ENCODE peak calls at places on chromosomes 1 and 21, in ten cellular contexts. V, N, Z, O, J, M, G, Q, K and X are unnamed samples. For H3K9me3, the result is how much of the 10 kb centered on the place peaks cover.

GRCh38 chr1:198297281-198297680 is 140.5 kb downstream of the NEK7 start:
- DNase-seq in Q (no peak), V (no peak), N (no peak), J (no peak), K (no peak), M (no peak), Z (no peak), G (no peak), O (no peak), X (no peak)

GRCh38 chr1:77282866-77283539 is 1.2 kb downstream of the AK5 start:
- DNase-seq in V (no peak), G (no peak), Q (no peak), Z (no peak), O (no peak), M (peak), J (no peak), K (peak), N (no peak), X (no peak)

GRCh38 chr1:3366181-3367051 is 88.0 kb upstream of the ARHGEF16 start:
- DNase-seq in J (peak), Z (peak), M (no peak), V (peak), N (no peak), K (no peak), Q (no peak), O (no peak), G (peak), X (peak)

GRCh38 chr1:112133487-112133886 is 144.0 kb upstream of the KCND3 start:
- DNase-seq in K (no peak), N (no peak), O (no peak), G (no peak), V (no peak), Z (no peak), M (no peak), Q (no peak), J (no peak), X (no peak)

GRCh38 chr1:81703352-81703735 is 97.4 kb upstream of the ADGRL2 start:
- DNase-seq in M (no peak), N (no peak), O (no peak), Z (peak), J (no peak), Q (no peak), V (no peak), K (no peak), G (no peak), X (no peak)

GRCh38 chr1:94072840-94073516 is 48.0 kb downstream of the ABCA4 start:
- DNase-seq in N (no peak), O (no peak), M (no peak), K (no peak), Z (no peak), G (no peak), J (no peak), Q (no peak), V (no peak), X (no peak)

GRCh38 chr1:16092923-16093511 is 19.6 kb upstream of the FAM131C start:
- DNase-seq in G (no peak), N (no peak), J (no peak), O (no peak), Q (no peak), M (no peak), V (no peak), Z (no peak), K (no peak), X (no peak)

GRCh38 chr1:200034262-200034557 is 6.7 kb downstream of the NR5A2 start:
- DNase-seq in Z (no peak), N (no peak), M (no peak), V (no peak), K (peak), G (no peak), O (no peak), J (no peak), Q (no peak), X (no peak)

DNA sequence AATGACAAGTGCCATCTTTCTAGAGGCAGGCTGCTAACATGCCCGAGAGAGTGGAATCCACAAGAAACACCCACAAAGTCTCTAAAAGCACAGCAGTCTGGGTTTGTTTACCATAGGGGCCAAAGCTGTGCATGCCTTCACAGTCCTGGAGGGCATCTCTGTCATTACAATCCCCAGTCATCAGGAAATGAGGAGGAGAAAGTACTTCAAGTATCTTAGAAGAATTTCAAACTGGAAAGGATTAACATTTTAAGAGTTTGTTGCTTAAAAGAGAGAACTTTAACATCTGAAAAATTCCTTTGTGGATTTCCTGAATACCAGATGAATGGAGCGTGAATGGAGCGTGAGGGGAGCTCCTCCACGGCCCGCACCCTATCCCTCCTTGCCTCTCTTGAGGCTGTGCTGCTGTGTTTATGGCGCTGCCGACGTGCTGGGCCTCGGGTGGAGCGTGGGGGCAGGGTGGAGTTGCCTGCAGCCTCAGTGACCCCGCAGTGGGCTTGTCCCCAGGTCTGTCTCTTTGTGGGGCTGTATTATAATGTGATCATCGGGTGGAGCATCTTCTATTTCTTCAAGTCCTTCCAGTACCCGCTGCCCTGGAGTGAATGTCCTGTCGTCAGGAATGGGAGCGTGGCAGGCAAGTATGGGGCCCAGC is 23.3 kb downstream of the SLC6A17 start:
- DNase-seq in Q (no peak), V (no peak), N (no peak), Z (no peak), J (no peak), G (no peak), M (no peak), K (no peak), O (no peak), X (no peak)
- H3K4me3 ChIP-seq in Q (no peak), V (no peak), N (no peak), Z (no peak), J (no peak), G (no peak), M (no peak), K (no peak), O (no peak), X (no peak)

GRCh38 chr1:216119600-216119999 is 303.6 kb downstream of the USH2A start:
- DNase-seq in Z (peak), G (no peak), K (peak), J (no peak), N (no peak), V (no peak), O (peak), Q (no peak), M (peak), X (no peak)
- TF ChIP-seq CTCF in Z (peak), G (peak), K (peak), J (no peak), N (no peak), V (no peak), O (peak), Q (no peak), M (peak), X (peak)

DNA sequence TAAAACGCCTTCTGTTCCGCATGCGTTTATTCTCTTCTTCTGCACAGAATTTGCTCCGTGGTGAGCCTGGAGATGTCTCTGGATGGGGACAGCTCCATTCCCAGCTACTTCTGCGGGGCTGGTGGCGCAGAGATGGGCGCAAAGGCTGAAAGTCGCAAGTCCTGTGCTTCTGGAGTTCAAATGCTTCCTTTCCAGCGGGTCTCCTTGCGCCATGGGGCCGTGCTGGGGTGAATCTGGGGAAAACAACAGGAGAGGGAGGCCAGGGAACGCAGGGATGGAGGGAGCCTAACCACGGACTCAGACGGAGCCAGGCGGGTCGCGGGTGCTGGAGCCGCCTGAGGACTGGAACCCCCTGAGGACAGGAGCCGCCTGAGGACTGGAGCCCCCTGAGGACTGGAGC is 2.9 kb upstream of the OR2T12 start:
- DNase-seq in G (no peak), V (no peak), Q (no peak), K (no peak), O (no peak), Z (no peak), N (no peak), J (no peak), M (no peak), X (no peak)
- H3K9me3 ChIP-seq in G (under half), V (under half), Q (under half), K (under half), O (under half), Z (under half), N (under half), J (under half), M (under half), X (under half)

GRCh38 chr21:42397291-42398129 is 1.7 kb upstream of the TMPRSS3 start:
- DNase-seq in J (no peak), O (no peak), K (no peak), V (no peak), Q (peak), Z (no peak), M (no peak), G (no peak), N (no peak), X (no peak)
- H3K4me3 ChIP-seq in J (no peak), O (no peak), K (no peak), V (no peak), Q (no peak), Z (no peak), M (no peak), G (no peak), N (no peak), X (no peak)

DNA sequence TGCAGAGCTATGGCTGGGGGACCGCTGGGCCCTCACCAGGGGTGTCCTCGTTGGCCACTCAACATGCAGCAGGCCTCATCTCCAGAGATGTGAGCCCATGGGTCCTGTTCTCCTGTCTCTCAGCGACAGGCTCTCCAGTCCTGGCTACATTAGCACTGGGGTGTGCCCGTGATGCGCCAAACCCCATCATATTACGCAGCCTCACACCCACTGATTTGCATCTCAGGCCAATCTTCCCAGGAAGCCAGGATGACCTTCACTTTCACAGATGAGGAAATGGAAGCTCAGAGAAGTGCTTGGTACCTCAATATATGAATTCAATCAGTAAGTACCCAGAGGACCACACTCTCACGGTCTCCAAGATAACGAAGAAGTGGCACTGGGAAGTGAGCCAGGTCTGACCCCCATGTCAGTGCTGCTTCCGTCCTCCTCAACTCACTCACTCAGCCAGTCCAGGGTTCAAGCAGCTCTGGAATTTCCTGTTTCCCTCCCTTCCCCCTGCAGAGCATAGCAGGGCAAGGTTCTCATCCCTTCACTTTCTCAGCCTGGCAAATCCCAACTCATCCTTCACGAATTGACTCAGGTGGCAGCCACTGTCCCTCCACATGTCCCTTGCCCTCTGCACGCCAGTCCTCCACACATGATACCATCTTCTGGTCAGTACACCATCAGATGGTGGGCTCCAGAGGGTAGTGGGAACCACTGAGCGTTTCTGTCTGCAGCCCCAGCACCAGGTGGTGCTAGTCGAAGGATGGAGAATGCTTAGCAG is 28.9 kb upstream of the EVA1B start:
- DNase-seq in Z (no peak), V (no peak), O (no peak), N (no peak), M (no peak), K (no peak), Q (peak), J (no peak), G (no peak), X (no peak)
- TF ChIP-seq CTCF in Z (no peak), V (no peak), O (no peak), N (no peak), M (peak), K (peak), Q (no peak), J (no peak), G (no peak), X (no peak)

DNA sequence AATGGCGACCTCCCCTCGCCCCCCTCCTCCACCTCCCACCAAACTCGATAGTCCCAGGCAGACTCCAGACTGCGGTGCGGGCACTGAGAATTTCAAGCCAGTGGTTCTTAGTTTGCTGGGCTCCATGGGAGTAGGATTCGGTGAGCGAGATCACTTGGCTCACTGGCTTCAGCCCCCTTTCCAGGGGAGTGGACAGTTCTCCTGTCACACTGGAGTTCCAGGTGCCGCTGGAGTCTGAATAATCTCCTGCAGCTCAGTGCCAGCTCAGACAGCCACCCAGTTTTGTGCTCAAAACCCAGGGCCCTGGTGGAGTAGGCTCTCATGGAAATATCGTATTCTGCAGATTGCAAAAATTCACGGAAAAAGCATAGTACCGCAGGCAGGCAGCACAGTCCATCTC is 7.6 kb downstream of the OR2M7 start:
- DNase-seq in Q (no peak), G (no peak), Z (no peak), O (no peak), M (no peak), V (no peak), K (no peak), N (no peak), J (no peak), X (no peak)
- H3K9me3 ChIP-seq in Q (under half), G (under half), Z (under half), O (under half), M (under half), V (under half), K (under half), N (under half), J (under half), X (under half)

DNA sequence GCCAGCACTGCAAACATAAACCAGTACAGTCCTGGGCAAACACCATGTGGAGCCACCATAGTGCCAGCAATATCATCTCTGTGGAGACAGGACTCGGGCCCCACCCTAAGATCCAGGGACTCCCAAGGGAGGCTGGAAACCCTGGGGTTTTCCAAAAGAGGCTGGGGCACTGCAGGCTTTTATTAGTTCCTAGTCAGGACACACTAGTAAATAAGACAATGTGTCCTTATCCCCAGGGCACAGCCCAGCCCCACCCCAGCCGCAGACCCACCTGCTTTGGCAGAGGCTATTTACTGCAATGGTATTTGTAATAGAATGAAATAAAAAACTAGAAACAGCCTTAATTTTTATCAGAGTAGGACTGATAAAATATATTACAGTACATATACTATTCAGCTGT is 486 bp upstream of the GJB3 start:
- DNase-seq in N (no peak), O (no peak), V (no peak), G (no peak), M (no peak), Z (no peak), K (no peak), J (no peak), Q (peak), X (no peak)
- H3K4me3 ChIP-seq in N (no peak), O (no peak), V (no peak), G (peak), M (no peak), Z (no peak), K (no peak), J (no peak), Q (no peak), X (no peak)

DNA sequence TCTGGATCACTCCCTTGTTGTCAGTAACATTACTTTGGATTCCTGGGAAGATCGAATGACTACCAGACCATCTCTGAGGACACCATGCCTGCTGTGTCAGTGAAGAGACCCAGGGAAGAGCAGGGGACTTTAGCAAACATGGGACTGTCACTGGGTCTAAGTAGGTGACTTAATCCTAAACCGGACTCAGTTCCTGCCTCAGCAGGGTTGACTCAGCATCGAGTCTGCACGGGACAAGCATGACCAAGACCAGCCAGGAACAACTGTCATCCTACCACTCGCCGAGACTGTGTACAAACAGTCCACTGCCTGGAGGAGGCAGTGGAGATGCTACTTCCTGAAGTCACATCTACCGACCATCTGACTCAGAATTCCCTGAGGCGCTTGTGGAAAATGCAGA is 53.2 kb upstream of the RAB4A start:
- DNase-seq in G (no peak), O (no peak), Q (no peak), M (no peak), J (no peak), V (no peak), K (no peak), Z (no peak), N (no peak), X (no peak)
- TF ChIP-seq CTCF in G (no peak), O (no peak), Q (no peak), M (no peak), J (no peak), V (no peak), K (no peak), Z (no peak), N (no peak), X (no peak)

DNA sequence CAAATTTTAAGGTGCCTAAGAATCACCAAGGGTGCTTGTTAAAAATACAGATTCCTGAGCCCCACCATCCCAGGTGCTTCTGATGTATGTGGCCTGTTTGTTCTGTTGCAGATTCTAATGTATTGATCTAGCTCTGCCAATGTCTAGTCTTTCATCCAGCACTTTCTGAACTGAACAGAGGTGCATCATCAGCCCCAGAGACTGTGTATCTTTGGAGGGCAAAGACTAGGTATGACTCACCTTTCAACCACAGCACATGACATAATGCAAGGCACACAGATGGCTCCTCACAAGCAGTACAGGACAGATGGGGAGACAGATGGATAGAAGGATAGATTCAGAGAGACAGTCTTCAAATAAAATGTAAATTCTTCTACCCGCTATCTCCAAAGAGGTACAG is 32.3 kb downstream of the CD58 start:
- DNase-seq in K (no peak), Q (no peak), M (no peak), Z (peak), J (no peak), G (no peak), V (no peak), N (no peak), O (no peak), X (no peak)
- H3K9me3 ChIP-seq in K (under half), Q (under half), M (under half), Z (under half), J (under half), G (under half), V (under half), N (under half), O (under half), X (under half)

GRCh38 chr1:154945160-154945961 is 8.8 kb upstream of the PMVK start:
- DNase-seq in K (no peak), J (no peak), G (no peak), V (peak), Z (no peak), Q (peak), N (no peak), M (no peak), O (no peak), X (no peak)

GRCh38 chr1:154945962-154946850 is 9.7 kb upstream of the PMVK start:
- DNase-seq in V (no peak), G (no peak), N (no peak), Z (no peak), J (no peak), Q (peak), K (no peak), O (no peak), M (no peak), X (no peak)

GRCh38 chr1:154944422-154945159 is 8.1 kb upstream of the PMVK start:
- DNase-seq in N (no peak), M (no peak), O (no peak), Q (peak), J (peak), G (no peak), K (no peak), Z (peak), V (peak), X (peak)

GRCh38 chr1:154941332-154941995 is 4.9 kb upstream of the PMVK start:
- DNase-seq in M (peak), G (no peak), Z (no peak), V (peak), Q (no peak), K (peak), O (no peak), J (peak), N (no peak), X (no peak)

GRCh38 chr1:154943649-154944421 is 7.3 kb upstream of the PMVK start:
- DNase-seq in Q (peak), O (no peak), J (peak), Z (peak), N (no peak), K (peak), M (peak), G (no peak), V (peak), X (no peak)
- H3K4me3 ChIP-seq in Q (no peak), O (no peak), J (no peak), Z (no peak), N (no peak), K (no peak), M (no peak), G (no peak), V (no peak), X (no peak)